ENCODE peak calls at places on chromosomes 3 and 15, in six cellular contexts. N is GM12865, C is GM04504, K is brain microvascular endothelial cell, W is neuronal stem cell, E is NCI-H2029 treated with DMSO at 0.1 percent for 48 hours. B is an unnamed sample.

GRCh38 chr3:59212128-59212764 is 162.4 kb upstream of the CFAP20DC start:
- DNase-seq in W (peak), E (peak), N (peak), K (peak), C (peak), B (peak)

GRCh38 chr3:163166197-163166596 is 1669.6 kb downstream of the OTOL1 start:
- DNase-seq in W (no peak), N (no peak), C (no peak), E (no peak), K (no peak), B (no peak)

GRCh38 chr15:68314563-68314962 is 37.0 kb downstream of the FEM1B start:
- DNase-seq in N (no peak), K (no peak), E (no peak), W (no peak), C (no peak), B (no peak)

GRCh38 chr3:50205719-50206276 is 727 bp downstream of the SLC38A3 start:
- DNase-seq in K (no peak), W (no peak), C (no peak), E (no peak), N (peak), B (no peak)

GRCh38 chr3:188978772-188979171 is 193.0 kb upstream of the TPRG1 start:
- DNase-seq in W (no peak), E (no peak), N (no peak), C (peak), K (peak), B (no peak)

GRCh38 chr15:31435891-31436628 is 109.4 kb downstream of the KLF13 start:
- DNase-seq in N (peak), E (no peak), K (no peak), W (no peak), C (no peak), B (no peak)

GRCh38 chr3:151439652-151440125 is 21.2 kb downstream of the IGSF10 start:
- DNase-seq in C (peak), N (peak), W (peak), K (peak), E (peak), B (peak)

GRCh38 chr15:58473720-58474119 is 41.9 kb downstream of the LIPC start:
- DNase-seq in N (peak), E (no peak), C (no peak), W (no peak), K (peak), B (no peak)

GRCh38 chr3:70856414-70857162 is 544.1 kb upstream of the MDFIC2 start:
- DNase-seq in W (no peak), K (peak), E (no peak), C (no peak), N (peak), B (no peak)

GRCh38 chr3:155843569-155843968 is 10.7 kb downstream of the SLC33A1 start:
- DNase-seq in W (no peak), N (no peak), C (no peak), E (no peak), K (no peak), B (no peak)

GRCh38 chr3:171802601-171802956 is 7.7 kb downstream of the PLD1 start:
- DNase-seq in C (no peak), E (no peak), N (peak), W (no peak), K (no peak), B (no peak)